ENCODE peak calls at places on chromosome 22, in four cellular contexts. A is upper lobe of left lung, U is Peyer's patch, Y is heart left ventricle. W is an unnamed sample.

GRCh38 chr22:44743804-44744211 is 8.6 kb upstream of the ARHGAP8 start:
- DNase-seq in A (no peak), U (no peak), Y (no peak), W (no peak)

GRCh38 chr22:40818747-40819662 is at the start of gene SLC25A17:
- DNase-seq in A (peak), U (peak), Y (peak), W (peak)

GRCh38 chr22:19895160-19895849 is 40.6 kb upstream of the GNB1L start:
- DNase-seq in A (no peak), U (no peak), Y (no peak), W (no peak)

GRCh38 chr22:37193629-37194191 is 5.7 kb upstream of the C1QTNF6 start:
- DNase-seq in A (no peak), U (peak), Y (peak), W (no peak)

GRCh38 chr22:20093437-20093836 is 13.4 kb downstream of the DGCR8 start:
- DNase-seq in A (no peak), U (no peak), Y (peak), W (no peak)

GRCh38 chr22:43293661-43294392 is 49.3 kb downstream of the SCUBE1 start:
- DNase-seq in A (peak), U (no peak), Y (no peak), W (peak)

GRCh38 chr22:22184277-22184807 is 60.2 kb upstream of the VPREB1 start:
- DNase-seq in A (no peak), U (no peak), Y (no peak), W (no peak)

GRCh38 chr22:37753746-37754145 is 54.0 kb upstream of the GCAT start:
- DNase-seq in A (no peak), U (no peak), Y (peak), W (no peak)

GRCh38 chr22:38422615-38423511 is 32.1 kb downstream of the KCNJ4 start:
- DNase-seq in A (no peak), U (no peak), Y (no peak), W (no peak)

GRCh38 chr22:36365020-36365411 is 22.8 kb downstream of the MYH9 start:
- DNase-seq in A (peak), U (peak), Y (peak), W (peak)

GRCh38 chr22:23684561-23685031 is 6.2 kb upstream of the RGL4 start:
- DNase-seq in A (no peak), U (no peak), Y (no peak), W (no peak)

GRCh38 chr22:27238935-27239510 is 562.5 kb downstream of the MN1 start:
- DNase-seq in A (no peak), U (no peak), Y (peak), W (no peak)

GRCh38 chr22:46763051-46763705 is 728 bp downstream of the TBC1D22A start:
- DNase-seq in A (no peak), U (peak), Y (peak), W (peak)

GRCh38 chr22:23306438-23306921 is 126.2 kb downstream of the BCR start:
- DNase-seq in A (no peak), U (peak), Y (no peak), W (peak)

GRCh38 chr22:32237021-32237420 is 18.1 kb downstream of the SLC5A4 start:
- DNase-seq in A (no peak), U (no peak), Y (no peak), W (no peak)

GRCh38 chr22:46547883-46548244 is 10.4 kb upstream of the CELSR1 start:
- DNase-seq in A (peak), U (no peak), Y (peak), W (peak)

GRCh38 chr22:32539631-32540449 is 65.2 kb downstream of the FBXO7 start:
- DNase-seq in A (no peak), U (no peak), Y (peak), W (no peak)

GRCh38 chr22:20524004-20524481 is 16.6 kb downstream of the MED15 start:
- DNase-seq in A (no peak), U (no peak), Y (no peak), W (no peak)

GRCh38 chr22:36991220-36991619 is 28.0 kb downstream of the TST start:
- DNase-seq in A (no peak), U (no peak), Y (no peak), W (no peak)

GRCh38 chr22:42069801-42070516 is 653 bp downstream of the NAGA start:
- DNase-seq in A (no peak), U (no peak), Y (no peak), W (peak)

GRCh38 chr22:38707346-38707745 is 1.6 kb downstream of the GTPBP1 start:
- DNase-seq in A (no peak), U (no peak), Y (no peak), W (no peak)

GRCh38 chr22:23394525-23395326 is 185.4 kb downstream of the IGLL1 start:
- DNase-seq in A (no peak), U (no peak), Y (no peak), W (no peak)

GRCh38 chr22:19057999-19058491 is 64.2 kb downstream of the DGCR2 start:
- DNase-seq in A (peak), U (no peak), Y (no peak), W (peak)

GRCh38 chr22:20203142-20204099 is 52.6 kb upstream of the CCDC188 start:
- DNase-seq in A (peak), U (no peak), Y (peak), W (no peak)

GRCh38 chr22:39278040-39278439 is 33.3 kb upstream of the PDGFB start:
- DNase-seq in A (no peak), U (no peak), Y (peak), W (no peak)

GRCh38 chr22:22520667-22521602 is 865 bp upstream of the ZNF280A start:
- DNase-seq in A (no peak), U (no peak), Y (no peak), W (peak)

GRCh38 chr22:25068701-25069100 is 116.2 kb downstream of the KIAA1671 start:
- DNase-seq in A (no peak), U (peak), Y (no peak), W (no peak)

GRCh38 chr22:48489551-48490512 is 1337.8 kb downstream of the BRD1 start:
- DNase-seq in A (no peak), U (no peak), Y (peak), W (peak)
- TF ChIP-seq POLR2A in A (no peak), U (no peak), Y (no peak), W (no peak)

DNA sequence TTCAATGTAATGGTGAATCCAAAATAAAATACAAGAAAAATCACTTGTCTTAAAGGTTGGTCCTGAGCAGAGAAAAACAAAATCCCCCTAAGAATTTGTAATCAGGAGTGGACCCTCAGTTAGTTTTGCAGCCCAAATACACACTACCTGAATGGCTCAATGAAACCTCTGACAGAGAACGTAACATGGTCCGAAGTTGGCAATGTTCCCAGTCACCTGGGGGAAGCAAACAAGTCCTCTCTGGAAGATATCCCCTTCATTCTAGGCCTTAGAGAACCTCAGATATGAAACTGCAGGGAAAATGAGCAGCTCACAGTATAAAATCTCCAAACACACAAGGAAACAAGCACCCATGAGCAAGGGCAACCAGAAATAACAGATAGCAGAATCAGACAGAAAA is 58.2 kb downstream of the MORC2 start:
- DNase-seq in A (no peak), U (no peak), Y (no peak), W (peak)
- TF ChIP-seq POLR2A in A (no peak), U (no peak), Y (no peak), W (no peak)

DNA sequence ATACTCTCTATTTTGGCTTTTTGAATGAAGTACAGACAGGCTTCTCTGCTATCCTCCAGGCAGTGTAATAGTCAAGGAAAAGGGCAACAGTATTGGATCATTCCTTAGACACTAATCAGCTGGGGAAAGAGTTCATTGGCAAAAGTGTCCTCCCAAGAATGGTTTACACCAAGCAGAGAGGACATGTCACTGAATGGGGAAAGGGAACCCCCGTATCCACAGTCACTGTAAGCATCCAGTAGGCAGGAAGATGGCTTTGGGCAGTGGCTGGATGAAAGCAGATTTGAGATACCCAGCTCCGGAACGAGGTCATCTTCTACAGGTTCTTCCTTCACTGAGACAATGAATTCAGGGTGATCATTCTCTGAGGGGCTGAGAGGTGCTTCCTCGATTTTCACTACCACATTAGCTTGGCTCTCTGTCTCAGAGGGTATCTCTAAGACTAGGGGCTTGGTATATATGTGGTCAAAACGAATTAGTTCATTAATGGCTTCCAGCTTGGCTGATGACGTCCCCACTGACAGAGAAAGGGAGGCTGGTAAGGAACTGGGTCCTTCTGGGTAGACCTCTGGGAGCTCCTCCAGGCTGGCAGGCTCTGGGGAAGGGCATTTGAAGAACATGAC is 5.2 kb downstream of the XBP1 start:
- DNase-seq in A (no peak), U (no peak), Y (no peak), W (no peak)
- TF ChIP-seq POLR2A in A (no peak), U (no peak), Y (no peak), W (no peak)

GRCh38 chr22:30667486-30668305 is at the start of gene DUSP18:
- DNase-seq in A (peak), U (peak), Y (peak), W (peak)
- TF ChIP-seq POLR2A in A (peak), U (peak), Y (no peak), W (no peak)